ENCODE peak calls at places on chromosome 15, in ten cellular contexts. B, R, S, D, N, Y, Q, C, P and U are unnamed samples. For H3K9me3, the result is how much of the 10 kb centered on the place peaks cover.

GRCh38 chr15:98866503-98866902 is 141.1 kb downstream of the PGPEP1L start:
- DNase-seq in B (peak), R (no peak), S (no peak), D (no peak), N (no peak), Y (no peak), Q (no peak), C (no peak), P (no peak), U (no peak)

GRCh38 chr15:29299331-29299730 is 29.7 kb upstream of the NSMCE3 start:
- DNase-seq in B (no peak), R (no peak), S (no peak), D (no peak), N (no peak), Y (no peak), Q (no peak), C (no peak), P (no peak), U (no peak)

GRCh38 chr15:92071030-92071644 is 217.6 kb downstream of the SLCO3A1 start:
- DNase-seq in B (no peak), R (no peak), S (no peak), D (no peak), N (no peak), Y (no peak), Q (no peak), C (no peak), P (no peak), U (no peak)

GRCh38 chr15:42494998-42495360 is 455 bp upstream of the SNAP23 start:
- DNase-seq in B (no peak), R (no peak), S (no peak), D (peak), N (peak), Y (no peak), Q (no peak), C (no peak), P (no peak), U (no peak)

GRCh38 chr15:59250249-59250648 is 43.6 kb downstream of the LDHAL6B start:
- DNase-seq in B (no peak), R (no peak), S (no peak), D (no peak), N (no peak), Y (no peak), Q (no peak), C (no peak), P (no peak), U (no peak)

GRCh38 chr15:55630921-55631320 is 42.8 kb upstream of the PYGO1 start:
- DNase-seq in B (no peak), R (peak), S (no peak), D (no peak), N (no peak), Y (no peak), Q (no peak), C (no peak), P (no peak), U (no peak)

GRCh38 chr15:63322541-63322940 is 45.1 kb downstream of the APH1B start:
- DNase-seq in B (no peak), R (no peak), S (no peak), D (no peak), N (no peak), Y (no peak), Q (no peak), C (no peak), P (no peak), U (no peak)

GRCh38 chr15:91308855-91309254 is 208.8 kb downstream of the SV2B start:
- DNase-seq in B (no peak), R (no peak), S (no peak), D (no peak), N (no peak), Y (no peak), Q (no peak), C (no peak), P (no peak), U (no peak)

GRCh38 chr15:67917037-67917436 is 77.2 kb upstream of the RNU6-1 start:
- DNase-seq in B (no peak), R (peak), S (peak), D (no peak), N (no peak), Y (no peak), Q (no peak), C (no peak), P (no peak), U (no peak)

GRCh38 chr15:20340931-20341661 is 200.5 kb downstream of the GOLGA6L6 start:
- DNase-seq in B (peak), R (peak), S (peak), D (no peak), N (peak), Y (peak), Q (no peak), C (peak), P (peak), U (peak)
- H3K9me3 ChIP-seq in B (under half), R (under half), S (under half), D (half or more), N (under half), Y (under half), Q (under half), C (under half), P (under half), U (under half)

GRCh38 chr15:24961967-24962366 is 7.2 kb downstream of the SNRPN start:
- DNase-seq in B (no peak), R (no peak), S (no peak), D (no peak), N (no peak), Y (no peak), Q (no peak), C (no peak), P (no peak), U (no peak)
- H3K9me3 ChIP-seq in B (under half), R (under half), S (under half), D (under half), N (under half), Y (under half), Q (under half), C (under half), P (under half), U (under half)

DNA sequence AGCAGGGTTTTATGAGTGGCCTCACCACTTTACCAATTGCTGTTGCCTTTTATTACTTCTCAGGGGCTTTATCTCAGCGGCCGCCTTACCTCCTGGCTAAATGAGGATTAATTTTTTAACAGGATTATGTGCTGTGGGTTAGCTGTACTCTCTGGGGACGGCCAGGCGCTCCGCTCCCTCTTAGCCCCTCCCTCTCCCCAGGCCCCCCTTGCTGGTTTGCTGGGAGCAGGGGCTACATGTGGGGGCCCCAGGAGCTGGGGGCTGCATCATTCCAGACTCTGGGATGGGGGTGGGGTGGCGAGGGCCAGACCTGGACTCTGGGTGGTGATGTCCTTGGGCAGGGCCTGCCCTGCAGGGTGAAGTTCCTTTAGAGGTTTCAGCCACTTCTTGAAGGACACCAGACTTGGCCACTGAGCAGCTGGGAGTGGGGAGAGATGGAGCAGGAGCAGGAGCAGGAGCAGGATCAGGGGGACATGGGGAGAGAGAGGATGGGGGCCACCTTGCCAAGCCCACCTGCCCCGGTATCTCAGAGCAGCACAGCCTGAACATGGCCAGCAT is 196.1 kb downstream of the GOLGA6L6 start:
- DNase-seq in B (peak), R (peak), S (peak), D (no peak), N (no peak), Y (peak), Q (no peak), C (no peak), P (peak), U (no peak)
- H3K9me3 ChIP-seq in B (under half), R (under half), S (under half), D (half or more), N (under half), Y (under half), Q (under half), C (under half), P (under half), U (under half)

GRCh38 chr15:36075333-36075732 is 504.1 kb upstream of the CDIN1 start:
- DNase-seq in B (no peak), R (no peak), S (no peak), D (no peak), N (no peak), Y (no peak), Q (no peak), C (no peak), P (no peak), U (no peak)

GRCh38 chr15:36079021-36079420 is 500.4 kb upstream of the CDIN1 start:
- DNase-seq in B (no peak), R (no peak), S (no peak), D (no peak), N (no peak), Y (no peak), Q (no peak), C (no peak), P (no peak), U (no peak)

DNA sequence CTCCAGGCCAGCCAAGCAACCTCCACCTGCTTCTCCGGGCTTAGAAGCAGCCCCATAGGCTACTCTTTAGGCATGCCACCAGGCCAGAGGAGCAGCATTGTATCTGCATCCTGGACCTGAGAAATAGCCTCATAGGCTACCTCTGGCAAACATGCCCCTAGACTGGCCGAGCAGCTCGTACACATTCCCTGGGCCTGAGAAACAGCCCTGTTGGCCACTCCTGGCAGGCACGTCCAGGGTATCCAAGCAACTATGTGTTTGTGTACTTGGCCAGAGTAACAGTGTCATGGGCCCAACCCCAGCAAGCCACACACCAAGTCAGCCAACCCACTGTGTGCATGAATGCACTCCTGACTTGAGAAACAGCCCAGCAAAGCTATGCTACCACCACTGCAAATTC is 498.7 kb upstream of the CDIN1 start:
- DNase-seq in B (no peak), R (no peak), S (no peak), D (no peak), N (no peak), Y (no peak), Q (no peak), C (no peak), P (no peak), U (no peak)
- H3K9me3 ChIP-seq in B (under half), R (under half), S (under half), D (under half), N (under half), Y (under half), Q (under half), C (under half), P (under half), U (under half)

DNA sequence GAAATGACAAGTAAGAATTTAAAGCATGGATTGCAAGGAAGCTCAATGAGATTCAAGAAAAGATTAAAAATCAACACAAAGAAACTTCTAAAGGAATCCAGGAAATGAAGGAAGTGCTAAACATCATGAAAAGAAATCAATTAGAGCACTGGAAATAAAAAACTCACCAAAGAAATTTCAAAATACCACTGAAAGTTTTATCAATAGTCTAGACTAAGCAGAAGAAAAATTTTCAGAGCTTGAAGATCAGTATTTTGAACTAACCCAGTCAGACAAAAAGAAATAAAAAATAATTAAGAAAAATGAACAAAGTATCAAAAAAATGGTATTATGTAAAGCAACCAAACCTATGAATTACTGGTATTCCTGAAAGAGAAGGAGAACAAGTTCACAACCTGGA is 60.6 kb downstream of the FAM227B start:
- DNase-seq in B (no peak), R (no peak), S (no peak), D (no peak), N (no peak), Y (no peak), Q (no peak), C (no peak), P (no peak), U (no peak)
- H3K9me3 ChIP-seq in B (under half), R (under half), S (under half), D (under half), N (half or more), Y (under half), Q (under half), C (under half), P (under half), U (under half)

GRCh38 chr15:48323294-48323693 is 7.9 kb upstream of the DUT start:
- DNase-seq in B (no peak), R (no peak), S (no peak), D (no peak), N (no peak), Y (no peak), Q (no peak), C (no peak), P (no peak), U (no peak)
- H3K9me3 ChIP-seq in B (under half), R (under half), S (under half), D (under half), N (under half), Y (under half), Q (under half), C (under half), P (under half), U (under half)

GRCh38 chr15:25417604-25418003 is 21.2 kb downstream of the UBE3A start:
- DNase-seq in B (no peak), R (no peak), S (no peak), D (no peak), N (no peak), Y (no peak), Q (no peak), C (no peak), P (no peak), U (no peak)

GRCh38 chr15:25416693-25417092 is 22.1 kb downstream of the UBE3A start:
- DNase-seq in B (no peak), R (no peak), S (no peak), D (no peak), N (no peak), Y (no peak), Q (peak), C (no peak), P (no peak), U (no peak)

GRCh38 chr15:25415217-25415616 is 23.6 kb downstream of the UBE3A start:
- DNase-seq in B (no peak), R (no peak), S (no peak), D (no peak), N (no peak), Y (no peak), Q (no peak), C (no peak), P (no peak), U (no peak)

GRCh38 chr15:25418202-25418601 is 20.6 kb downstream of the UBE3A start:
- DNase-seq in B (no peak), R (no peak), S (no peak), D (no peak), N (no peak), Y (no peak), Q (peak), C (no peak), P (no peak), U (no peak)

DNA sequence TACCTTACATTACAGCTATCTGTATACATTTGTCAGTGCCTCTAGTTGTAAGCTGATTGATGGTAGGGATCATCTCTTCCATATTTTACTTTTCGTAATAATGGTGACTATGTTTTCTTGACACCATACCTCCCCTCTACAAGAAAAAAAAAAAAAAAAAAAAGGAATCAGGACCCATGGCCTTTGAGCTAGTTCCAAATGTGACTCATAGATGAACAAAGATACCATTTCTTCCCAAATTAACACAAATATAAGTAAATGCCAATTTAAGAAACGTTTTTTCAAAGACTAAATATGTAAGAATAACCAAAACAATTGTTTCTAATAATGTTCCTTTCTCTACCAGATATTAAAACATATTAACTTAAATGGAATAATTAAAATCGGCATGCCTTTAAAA is 23.1 kb downstream of the UBE3A start:
- DNase-seq in B (no peak), R (no peak), S (no peak), D (no peak), N (no peak), Y (no peak), Q (no peak), C (no peak), P (no peak), U (no peak)
- H3K9me3 ChIP-seq in B (under half), R (under half), S (under half), D (under half), N (under half), Y (under half), Q (under half), C (under half), P (under half), U (under half)

GRCh38 chr15:25057574-25057973 is 102.8 kb downstream of the SNRPN start:
- DNase-seq in B (no peak), R (no peak), S (no peak), D (no peak), N (peak), Y (no peak), Q (no peak), C (peak), P (peak), U (no peak)

GRCh38 chr15:25054329-25054728 is 99.5 kb downstream of the SNRPN start:
- DNase-seq in B (no peak), R (no peak), S (no peak), D (no peak), N (peak), Y (no peak), Q (no peak), C (no peak), P (no peak), U (no peak)

GRCh38 chr15:25054943-25055342 is 100.2 kb downstream of the SNRPN start:
- DNase-seq in B (no peak), R (no peak), S (no peak), D (no peak), N (no peak), Y (no peak), Q (no peak), C (no peak), P (no peak), U (no peak)

GRCh38 chr15:25056484-25057429 is 102.0 kb downstream of the SNRPN start:
- DNase-seq in B (no peak), R (no peak), S (no peak), D (no peak), N (peak), Y (no peak), Q (no peak), C (peak), P (no peak), U (no peak)

DNA sequence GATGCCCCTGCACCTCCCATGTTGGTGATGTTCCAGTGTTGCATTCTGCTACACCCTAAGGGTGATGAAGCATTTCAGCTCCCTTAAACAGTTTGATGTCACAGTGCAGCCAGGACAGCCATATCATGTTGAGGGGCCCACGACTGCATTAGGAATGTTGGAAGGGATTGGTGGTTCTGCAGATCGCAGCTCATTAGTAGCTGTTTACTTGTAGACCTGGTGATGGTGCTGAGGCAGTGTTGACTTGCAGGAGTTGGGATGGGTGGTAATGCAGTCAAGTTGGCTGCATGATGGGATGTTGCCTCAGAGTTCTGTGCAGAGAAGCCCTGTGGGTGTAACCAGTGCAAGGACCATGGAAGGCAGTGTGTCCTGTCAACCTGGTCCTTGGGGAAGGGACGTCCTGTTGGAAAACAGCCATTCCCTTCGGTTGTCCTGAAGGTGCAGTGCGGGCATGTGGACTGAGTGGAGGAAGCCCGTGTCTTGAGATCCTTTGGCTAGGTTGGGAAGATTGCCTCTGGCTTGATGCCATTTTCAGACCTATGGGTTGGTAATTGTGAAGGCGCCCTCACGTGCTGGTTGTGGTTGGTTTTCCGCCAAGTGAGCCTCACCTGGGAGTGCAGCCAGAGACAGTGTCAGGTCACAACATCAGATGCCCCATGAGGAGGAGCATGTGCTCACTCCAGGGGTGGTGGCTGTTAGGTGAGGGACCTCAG is 100.7 kb downstream of the SNRPN start:
- DNase-seq in B (no peak), R (no peak), S (no peak), D (no peak), N (peak), Y (no peak), Q (no peak), C (peak), P (no peak), U (no peak)
- H3K9me3 ChIP-seq in B (half or more), R (half or more), S (half or more), D (half or more), N (half or more), Y (half or more), Q (under half), C (half or more), P (half or more), U (half or more)

GRCh38 chr15:26222781-26223180 is 359.7 kb upstream of the ATP10A start:
- DNase-seq in B (no peak), R (no peak), S (no peak), D (no peak), N (no peak), Y (no peak), Q (no peak), C (no peak), P (no peak), U (no peak)
- H3K9me3 ChIP-seq in B (under half), R (under half), S (under half), D (under half), N (under half), Y (under half), Q (under half), C (under half), P (under half), U (under half)

GRCh38 chr15:25175033-25175788 is 220.4 kb downstream of the SNRPN start:
- DNase-seq in B (no peak), R (peak), S (no peak), D (no peak), N (peak), Y (peak), Q (no peak), C (no peak), P (peak), U (no peak)

GRCh38 chr15:25177955-25178801 is 223.4 kb downstream of the SNRPN start:
- DNase-seq in B (no peak), R (peak), S (peak), D (no peak), N (peak), Y (peak), Q (no peak), C (peak), P (peak), U (peak)

GRCh38 chr15:25176991-25177954 is 222.5 kb downstream of the SNRPN start:
- DNase-seq in B (no peak), R (peak), S (peak), D (no peak), N (peak), Y (peak), Q (no peak), C (peak), P (peak), U (peak)

GRCh38 chr15:25175789-25176615 is 221.2 kb downstream of the SNRPN start:
- DNase-seq in B (no peak), R (peak), S (peak), D (no peak), N (peak), Y (peak), Q (no peak), C (no peak), P (peak), U (no peak)

GRCh38 chr15:25176616-25176923 is 221.8 kb downstream of the SNRPN start:
- DNase-seq in B (no peak), R (peak), S (peak), D (no peak), N (peak), Y (no peak), Q (no peak), C (peak), P (no peak), U (no peak)
- H3K9me3 ChIP-seq in B (half or more), R (under half), S (under half), D (under half), N (half or more), Y (under half), Q (under half), C (under half), P (under half), U (under half)